ENCODE peak calls at places on chromosomes 5 and 9, in seven cellular contexts. S, Q, D, W, L, V and H are unnamed samples.
A peak's percentile ranks its signal among the peaks of the same experiment; 100 is the strongest.

GRCh38 chr5:113271015-113271414 is 163.8 kb downstream of the TSSK1B start:
- DNase-seq in S (no peak), Q (peak; percentile 42), D (no peak), W (no peak), L (peak; percentile 29), V (no peak), H (peak; percentile 78)

GRCh38 chr9:108049026-108049591 is 559.5 kb upstream of the KLF4 start:
- DNase-seq in S (no peak), Q (peak; percentile 85), D (no peak), W (peak; percentile 88), L (peak; percentile 95), V (no peak), H (peak; percentile 99)

GRCh38 chr5:142827934-142828576 is 57.9 kb downstream of the ARHGAP26 start:
- DNase-seq in S (no peak), Q (no peak), D (no peak), W (no peak), L (peak; percentile 61), V (no peak), H (no peak)

GRCh38 chr9:129335456-129336129 is 157.5 kb upstream of the IER5L start:
- DNase-seq in S (no peak), Q (no peak), D (no peak), W (no peak), L (no peak), V (no peak), H (no peak)

GRCh38 chr9:130888146-130888885 is 8.3 kb downstream of the QRFP start:
- DNase-seq in S (no peak), Q (no peak), D (no peak), W (no peak), L (no peak), V (no peak), H (no peak)

GRCh38 chr5:36305571-36306326 is 4.0 kb upstream of the RANBP3L start:
- DNase-seq in S (peak; percentile 54), Q (peak; percentile 10), D (no peak), W (no peak), L (peak; percentile 53), V (peak; percentile 57), H (peak; percentile 28)

GRCh38 chr9:36993933-36994764 is 39.9 kb downstream of the PAX5 start:
- DNase-seq in S (no peak), Q (no peak), D (no peak), W (no peak), L (no peak), V (no peak), H (no peak)

GRCh38 chr5:139847091-139847490 is 51.5 kb downstream of the PSD2 start:
- DNase-seq in S (no peak), Q (no peak), D (no peak), W (no peak), L (no peak), V (no peak), H (no peak)

GRCh38 chr9:17776735-17777134 is 197.9 kb downstream of the SH3GL2 start:
- DNase-seq in S (peak; percentile 52), Q (no peak), D (no peak), W (no peak), L (no peak), V (no peak), H (no peak)

GRCh38 chr9:115058684-115059315 is 59.2 kb downstream of the TNC start:
- DNase-seq in S (no peak), Q (peak; percentile 66), D (no peak), W (peak; percentile 74), L (peak; percentile 63), V (no peak), H (peak; percentile 81)

GRCh38 chr5:76475358-76475757 is 72.3 kb downstream of the IQGAP2 start:
- DNase-seq in S (no peak), Q (no peak), D (no peak), W (no peak), L (no peak), V (no peak), H (no peak)

GRCh38 chr9:27539479-27540441 is 10.1 kb upstream of the MOB3B start:
- DNase-seq in S (no peak), Q (peak; percentile 3), D (no peak), W (no peak), L (peak; percentile 32), V (no peak), H (peak; percentile 49)

GRCh38 chr5:17118631-17119030 is 98.8 kb upstream of the BASP1 start:
- DNase-seq in S (peak; percentile 19), Q (peak; percentile 77), D (no peak), W (peak; percentile 71), L (peak; percentile 100), V (no peak), H (peak; percentile 72)

GRCh38 chr5:36607838-36608783 is 1.7 kb downstream of the SLC1A3 start:
- DNase-seq in S (no peak), Q (peak; percentile 66), D (no peak), W (peak; percentile 35), L (peak; percentile 25), V (no peak), H (peak; percentile 28)

GRCh38 chr5:765948-766631 is 18.4 kb downstream of the ZDHHC11B start:
- DNase-seq in S (no peak), Q (no peak), D (no peak), W (no peak), L (no peak), V (no peak), H (no peak)

GRCh38 chr5:81848368-81848767 is 97.5 kb upstream of the SSBP2 start:
- DNase-seq in S (peak; percentile 23), Q (no peak), D (no peak), W (no peak), L (no peak), V (no peak), H (no peak)

GRCh38 chr5:72166070-72166979 is 59.0 kb downstream of the MAP1B start:
- DNase-seq in S (peak; percentile 63), Q (peak; percentile 56), D (no peak), W (no peak), L (no peak), V (no peak), H (peak; percentile 94)

GRCh38 chr9:83027153-83027867 is 35.6 kb downstream of the RASEF start:
- DNase-seq in S (no peak), Q (peak; percentile 88), D (no peak), W (peak; percentile 57), L (peak; percentile 97), V (no peak), H (peak; percentile 92)

GRCh38 chr9:13971910-13972655 is 341.9 kb downstream of the NFIB start:
- DNase-seq in S (no peak), Q (peak; percentile 16), D (no peak), W (no peak), L (no peak), V (no peak), H (no peak)

GRCh38 chr5:153753645-153754432 is 263.4 kb downstream of the GRIA1 start:
- DNase-seq in S (no peak), Q (peak; percentile 34), D (no peak), W (no peak), L (peak; percentile 18), V (no peak), H (peak; percentile 84)

GRCh38 chr9:102483666-102484065 is 511.5 kb upstream of the CYLC2 start:
- DNase-seq in S (no peak), Q (no peak), D (no peak), W (no peak), L (no peak), V (no peak), H (no peak)

GRCh38 chr5:52657231-52657645 is 130.5 kb upstream of the ITGA1 start:
- DNase-seq in S (no peak), Q (no peak), D (peak; percentile 15), W (peak; percentile 1), L (peak; percentile 34), V (peak; percentile 69), H (peak; percentile 5)

GRCh38 chr5:147051193-147051592 is 172.6 kb upstream of the PPP2R2B start:
- DNase-seq in S (no peak), Q (peak; percentile 7), D (no peak), W (no peak), L (peak; percentile 59), V (no peak), H (peak; percentile 3)

GRCh38 chr5:1141827-1142226 is 30.0 kb upstream of the SLC12A7 start:
- DNase-seq in S (no peak), Q (no peak), D (no peak), W (no peak), L (no peak), V (peak; percentile 13), H (no peak)

GRCh38 chr5:73812962-73813588 is 187.1 kb downstream of the ARHGEF28 start:
- DNase-seq in S (no peak), Q (no peak), D (no peak), W (no peak), L (no peak), V (no peak), H (no peak)